ENCODE peak calls at places on chromosome 20, in six cellular contexts. U is IMR-90, X is neuronal stem cell, Z is H1, W is mesenchymal stem cell, B is trophoblast cell. Y is an unnamed sample.

GRCh38 chr20:18750735-18751134 is 62.8 kb upstream of the SCP2D1 start:
- DNase-seq in U (no peak), X (peak), Z (no peak), W (no peak), B (no peak), Y (no peak)

GRCh38 chr20:56373942-56374341 is 15.2 kb downstream of the FAM210B start:
- DNase-seq in U (peak), X (no peak), Z (no peak), W (peak), B (no peak), Y (no peak)

GRCh38 chr20:9458075-9458818 is 56.1 kb upstream of the LAMP5 start:
- DNase-seq in U (peak), X (no peak), Z (peak), W (peak), B (no peak), Y (peak)

GRCh38 chr20:18984238-18985200 is 170.9 kb downstream of the SCP2D1 start:
- DNase-seq in U (no peak), X (no peak), Z (no peak), W (no peak), B (no peak), Y (no peak)

GRCh38 chr20:19073584-19074198 is 138.8 kb upstream of the SLC24A3 start:
- DNase-seq in U (no peak), X (peak), Z (peak), W (no peak), B (no peak), Y (peak)

GRCh38 chr20:37439223-37439933 is 81.7 kb upstream of the NNAT start:
- DNase-seq in U (no peak), X (no peak), Z (no peak), W (no peak), B (no peak), Y (no peak)

GRCh38 chr20:62117362-62117646 is 5.0 kb upstream of the LSM14B start:
- DNase-seq in U (no peak), X (no peak), Z (no peak), W (no peak), B (no peak), Y (no peak)

GRCh38 chr20:38645980-38646858 is 44.6 kb downstream of the ARHGAP40 start:
- DNase-seq in U (peak), X (peak), Z (peak), W (peak), B (peak), Y (peak)

GRCh38 chr20:8082999-8083398 is 49.1 kb upstream of the PLCB1 start:
- DNase-seq in U (peak), X (no peak), Z (no peak), W (peak), B (no peak), Y (no peak)

GRCh38 chr20:56422131-56422823 is 10.2 kb downstream of the CASS4 start:
- DNase-seq in U (peak), X (no peak), Z (no peak), W (peak), B (peak), Y (no peak)

GRCh38 chr20:62906209-62906608 is 20.1 kb downstream of the DIDO1 start:
- DNase-seq in U (no peak), X (no peak), Z (no peak), W (no peak), B (no peak), Y (no peak)

GRCh38 chr20:4327956-4328355 is 312.6 kb upstream of the RNF24 start:
- DNase-seq in U (no peak), X (no peak), Z (no peak), W (no peak), B (no peak), Y (no peak)

GRCh38 chr20:44370639-44371218 is 15.2 kb downstream of the HNF4A start:
- DNase-seq in U (no peak), X (no peak), Z (no peak), W (no peak), B (no peak), Y (peak)
- H2AFZ ChIP-seq in U (peak), X (peak), Z (peak), W (peak), B (no peak), Y (no peak)

GRCh38 chr20:63980317-63980805 is 571 bp upstream of the PRPF6 start:
- DNase-seq in U (no peak), X (no peak), Z (no peak), W (no peak), B (no peak), Y (no peak)
- H3K4ac ChIP-seq in U (peak), X (peak), Z (peak), W (peak), B (no peak), Y (no peak)

DNA sequence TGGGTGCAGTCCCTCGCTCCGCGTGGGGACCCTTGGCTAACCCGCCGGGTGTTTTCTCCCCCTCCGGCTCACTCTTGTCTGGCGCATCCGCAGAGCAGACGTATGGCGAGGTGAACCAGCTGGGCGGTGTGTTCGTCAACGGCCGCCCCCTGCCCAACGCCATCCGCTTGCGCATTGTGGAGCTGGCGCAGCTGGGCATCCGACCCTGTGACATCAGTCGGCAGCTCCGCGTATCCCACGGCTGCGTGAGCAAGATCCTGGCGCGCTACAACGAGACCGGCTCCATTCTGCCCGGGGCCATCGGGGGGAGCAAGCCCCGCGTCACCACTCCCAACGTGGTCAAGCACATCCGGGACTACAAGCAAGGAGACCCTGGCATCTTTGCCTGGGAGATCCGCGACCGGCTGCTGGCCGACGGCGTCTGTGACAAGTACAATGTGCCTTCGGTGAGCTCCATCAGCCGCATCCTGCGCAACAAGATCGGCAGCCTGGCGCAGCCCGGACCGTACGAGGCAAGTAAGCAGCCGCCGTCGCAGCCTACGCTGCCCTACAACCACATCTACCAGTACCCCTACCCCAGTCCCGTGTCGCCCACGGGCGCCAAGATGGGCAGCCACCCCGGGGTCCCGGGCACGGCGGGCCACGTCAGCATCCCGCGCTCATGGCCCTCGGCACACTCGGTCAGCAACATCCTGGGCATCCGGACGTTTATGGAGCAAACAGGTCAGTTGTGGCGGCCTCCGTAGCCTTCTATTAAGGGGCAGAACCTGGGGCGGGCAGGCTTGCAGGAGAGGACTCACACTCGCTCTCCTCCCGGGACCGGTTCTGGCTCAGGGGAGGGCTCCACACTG is 1.1 kb downstream of the PAX1 start:
- DNase-seq in U (no peak), X (no peak), Z (no peak), W (no peak), B (no peak), Y (peak)
- H2AFZ ChIP-seq in U (peak), X (no peak), Z (no peak), W (no peak), B (no peak), Y (no peak)

GRCh38 chr20:58651548-58651822 is 402 bp downstream of the STX16 start:
- DNase-seq in U (peak), X (peak), Z (no peak), W (no peak), B (no peak), Y (no peak)
- H3K4ac ChIP-seq in U (peak), X (no peak), Z (peak), W (peak), B (peak), Y (peak)

GRCh38 chr20:50040432-50041237 is 57.9 kb downstream of the SNAI1 start:
- DNase-seq in U (no peak), X (no peak), Z (no peak), W (no peak), B (peak), Y (no peak)
- H2AFZ ChIP-seq in U (no peak), X (peak), Z (no peak), W (no peak), B (peak), Y (no peak)

GRCh38 chr20:47971321-47971781 is 186.1 kb upstream of the SULF2 start:
- DNase-seq in U (no peak), X (no peak), Z (no peak), W (no peak), B (no peak), Y (no peak)
- H3K4ac ChIP-seq in U (no peak), X (no peak), Z (no peak), W (no peak), B (no peak), Y (no peak)

DNA sequence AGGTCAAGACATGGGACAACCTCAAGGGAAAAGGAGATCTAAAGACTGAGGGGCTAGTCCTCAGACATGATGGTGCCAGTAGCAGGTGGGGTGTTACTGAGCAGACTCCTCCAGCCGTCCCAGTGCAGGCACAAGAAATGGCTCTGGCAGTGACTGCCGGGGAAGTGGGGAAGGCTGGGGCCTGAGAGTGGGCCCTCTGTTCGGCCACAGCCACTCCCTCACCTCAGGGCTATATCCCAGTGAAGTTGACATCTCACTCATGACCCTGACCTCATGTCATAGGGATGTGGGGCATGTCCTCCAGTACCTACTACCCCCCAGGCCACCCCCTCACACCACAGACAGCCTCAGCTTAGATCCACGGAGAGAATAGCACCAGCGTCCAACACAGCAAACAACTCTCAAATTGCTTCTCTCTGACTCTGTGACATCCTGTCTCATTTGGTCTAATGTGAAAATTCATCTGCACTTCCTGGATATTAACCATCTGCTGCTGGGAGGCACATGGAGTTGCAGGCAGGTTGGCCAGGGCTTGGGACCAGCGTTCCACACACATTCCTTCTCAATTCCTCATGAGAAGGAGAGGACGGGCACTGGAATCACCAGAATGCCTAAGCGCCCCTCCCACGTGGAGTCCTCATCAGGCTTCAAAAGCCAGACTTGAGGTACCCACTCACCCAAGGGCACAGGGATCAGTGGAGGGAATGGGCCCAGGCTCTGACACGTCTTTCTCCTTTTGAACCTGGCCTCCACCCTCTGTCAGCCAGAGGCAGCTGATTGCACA is 163.7 kb upstream of the CST7 start:
- DNase-seq in U (peak), X (no peak), Z (no peak), W (peak), B (peak), Y (no peak)
- H2AFZ ChIP-seq in U (no peak), X (no peak), Z (no peak), W (no peak), B (no peak), Y (no peak)

DNA sequence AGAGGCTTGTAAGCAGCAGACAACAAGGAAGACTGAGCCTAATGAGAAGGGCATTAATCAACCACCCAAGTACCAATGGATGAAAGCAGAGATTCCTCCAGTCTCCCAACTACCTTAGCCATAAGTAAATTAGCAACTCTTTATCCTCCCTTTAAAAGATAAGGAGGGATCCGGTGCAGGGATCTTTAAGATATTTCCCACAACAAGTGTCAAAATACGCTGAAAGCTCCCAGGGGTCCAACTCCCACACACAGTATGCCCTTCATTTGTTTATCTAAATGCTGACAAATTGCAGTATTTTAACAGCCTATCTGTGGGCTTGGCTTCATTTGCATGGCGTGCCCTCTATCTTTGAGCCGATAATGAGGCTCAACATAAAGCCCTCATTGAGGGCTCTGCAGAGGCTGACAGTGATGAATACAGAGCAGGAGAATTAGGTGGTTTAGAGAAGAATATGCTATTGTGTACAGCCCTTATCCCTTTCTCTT is 574.9 kb upstream of the JAG1 start:
- DNase-seq in U (no peak), X (peak), Z (no peak), W (no peak), B (no peak), Y (no peak)
- H3K4ac ChIP-seq in U (no peak), X (no peak), Z (no peak), W (no peak), B (no peak), Y (no peak)

Y was measured in H9.